ENCODE peak calls at places on chromosomes 6 and 20, in nine cellular contexts. H is CD8-positive, alpha-beta T cell; J is hepatocyte; K is mesenchymal stem cell; M is WERI-Rb-1; R is SK-N-SH; Q is ovary; T is adrenal gland; N is HCT116. L is an unnamed sample. For H3K36me3, the result is how much of the 10 kb centered on the place peaks cover.

GRCh38 chr20:9054176-9054575 is 14.7 kb upstream of the PLCB4 start:
- DNase-seq in R (no peak), J (no peak), Q (no peak), N (no peak), K (peak), M (no peak), T (no peak), H (no peak), L (no peak)

GRCh38 chr6:129485746-129486145 is 224.2 kb downstream of the ARHGAP18 start:
- DNase-seq in J (no peak), N (no peak), K (no peak), H (no peak), M (no peak), R (no peak), Q (no peak), T (no peak), L (no peak)

GRCh38 chr20:17646901-17647301 is 35.1 kb downstream of the RRBP1 start:
- DNase-seq in M (peak), N (no peak), H (no peak), R (no peak), T (no peak), Q (no peak), K (no peak), J (no peak), L (no peak)

GRCh38 chr20:53870426-53871199 is 199.8 kb downstream of the BCAS1 start:
- DNase-seq in M (no peak), H (no peak), N (no peak), R (no peak), Q (no peak), T (no peak), J (no peak), K (no peak), L (no peak)

GRCh38 chr6:74715362-74716068 is 490.3 kb downstream of the COL12A1 start:
- DNase-seq in Q (no peak), T (no peak), N (no peak), R (no peak), J (no peak), M (no peak), K (peak), H (no peak), L (no peak)

GRCh38 chr6:118668761-118669411 is 17.5 kb upstream of the CEP85L start:
- DNase-seq in Q (no peak), T (no peak), M (no peak), K (peak), H (no peak), N (no peak), R (no peak), J (no peak), L (no peak)

GRCh38 chr6:36728289-36729168 is 30.9 kb downstream of the RAB44 start:
- DNase-seq in K (no peak), M (no peak), J (no peak), R (no peak), T (no peak), Q (no peak), N (no peak), H (no peak), L (no peak)

GRCh38 chr6:123808556-123808955 is 4.9 kb downstream of the NKAIN2 start:
- DNase-seq in K (no peak), H (no peak), N (no peak), M (no peak), R (no peak), J (no peak), Q (no peak), T (no peak), L (no peak)

GRCh38 chr6:2503816-2504494 is 246.8 kb downstream of the MYLK4 start:
- DNase-seq in T (no peak), M (no peak), J (no peak), R (no peak), K (peak), N (no peak), Q (no peak), H (no peak), L (no peak)

GRCh38 chr6:88349511-88349910 is 183.4 kb upstream of the CNR1 start:
- DNase-seq in Q (no peak), R (no peak), J (no peak), K (no peak), T (no peak), N (no peak), M (no peak), H (no peak), L (no peak)

GRCh38 chr6:146357578-146358340 is 185.9 kb upstream of the RAB32 start:
- DNase-seq in N (no peak), Q (no peak), J (no peak), R (no peak), T (no peak), M (no peak), K (peak), H (no peak), L (no peak)

GRCh38 chr6:142927904-142928303 is 17.1 kb downstream of the HIVEP2 start:
- DNase-seq in K (peak), N (no peak), Q (no peak), H (no peak), J (no peak), T (no peak), R (no peak), M (no peak), L (no peak)

GRCh38 chr6:35311390-35312075 is 13.9 kb downstream of the DEF6 start:
- DNase-seq in R (no peak), T (no peak), K (no peak), H (peak), Q (no peak), J (no peak), M (no peak), N (no peak), L (no peak)

GRCh38 chr6:13303668-13304017 is 24.7 kb downstream of the TBC1D7 start:
- DNase-seq in T (peak), N (no peak), H (no peak), Q (peak), M (peak), R (no peak), J (peak), K (peak), L (peak)

GRCh38 chr20:24699321-24700165 is 230.1 kb downstream of the SYNDIG1 start:
- DNase-seq in Q (no peak), K (no peak), T (no peak), H (no peak), M (no peak), R (no peak), J (no peak), N (no peak), L (peak)

GRCh38 chr20:10721112-10721896 is 47.5 kb upstream of the JAG1 start:
- DNase-seq in N (no peak), J (no peak), K (no peak), H (no peak), T (no peak), M (no peak), R (no peak), Q (no peak), L (no peak)

GRCh38 chr6:26189905-26190304 is 102.7 kb downstream of the HFE start:
- DNase-seq in T (no peak), R (no peak), H (no peak), M (no peak), N (no peak), J (no peak), K (no peak), Q (no peak), L (no peak)

GRCh38 chr6:162056745-162057144 is 670.8 kb downstream of the PRKN start:
- DNase-seq in N (no peak), R (no peak), Q (no peak), M (no peak), J (peak), H (no peak), T (no peak), K (peak), L (no peak)

GRCh38 chr6:74091133-74091793 is 395.3 kb downstream of the CD109 start:
- DNase-seq in K (peak), M (no peak), Q (no peak), R (peak), T (no peak), H (no peak), J (peak), N (peak), L (no peak)

GRCh38 chr20:60264024-60264709 is 305.9 kb downstream of the CDH26 start:
- DNase-seq in N (no peak), M (no peak), Q (no peak), K (no peak), R (peak), H (no peak), J (no peak), T (no peak), L (no peak)

GRCh38 chr20:60268502-60268901 is 310.3 kb downstream of the CDH26 start:
- DNase-seq in T (no peak), R (no peak), K (no peak), H (no peak), J (no peak), M (no peak), N (no peak), Q (no peak), L (no peak)

GRCh38 chr20:60269571-60270162 is 311.4 kb downstream of the CDH26 start:
- DNase-seq in H (no peak), N (no peak), M (no peak), K (no peak), T (no peak), Q (no peak), R (no peak), J (no peak), L (no peak)

GRCh38 chr20:60262967-60263603 is 304.9 kb downstream of the CDH26 start:
- DNase-seq in T (peak), H (peak), Q (no peak), R (peak), N (no peak), M (peak), J (no peak), K (no peak), L (peak)

DNA sequence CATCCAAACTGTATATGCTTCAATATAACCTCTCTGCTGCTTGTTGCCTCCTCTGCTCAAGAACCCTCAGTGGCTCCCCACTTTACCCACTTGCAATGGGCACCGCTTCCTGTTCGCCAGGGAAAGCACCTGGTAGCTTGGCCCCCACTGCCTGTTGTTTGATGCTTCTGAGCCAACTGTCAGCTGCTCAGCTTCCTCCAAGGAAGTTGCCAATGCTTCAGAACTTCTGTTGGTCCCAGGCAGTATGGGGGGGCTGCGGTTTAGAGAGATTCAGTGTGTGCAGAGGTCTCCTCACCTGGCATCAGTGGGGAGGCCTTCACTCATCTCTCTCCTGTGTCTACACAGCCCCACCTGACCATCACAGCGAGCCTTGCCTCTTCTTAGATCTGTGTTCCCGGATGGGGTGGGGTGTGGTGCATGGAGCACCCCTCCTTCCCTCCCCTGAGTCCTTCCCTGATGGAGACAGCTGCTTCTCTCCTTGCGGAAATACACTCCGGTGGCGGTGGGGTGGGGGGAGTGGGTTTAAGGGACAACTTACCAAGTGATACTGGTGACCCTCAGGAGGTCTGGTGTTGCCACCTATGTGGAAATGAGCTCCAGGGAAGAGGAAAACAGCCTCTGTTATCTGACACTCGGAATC is 308.1 kb downstream of the CDH26 start:
- DNase-seq in Q (no peak), R (no peak), J (no peak), M (no peak), H (peak), K (no peak), N (no peak), T (no peak), L (no peak)
- H3K27ac ChIP-seq in Q (no peak), R (no peak), J (no peak), M (no peak), H (no peak), K (no peak), N (no peak), T (no peak), L (no peak)

GRCh38 chr6:159688977-159689376 is 4.1 kb downstream of the SOD2 start:
- DNase-seq in H (no peak), K (peak), T (no peak), Q (no peak), N (no peak), M (no peak), J (no peak), R (no peak), L (no peak)
- H3K36me3 ChIP-seq in H (under half), K (under half), T (half or more), Q (under half), N (under half), M (under half), J (under half), R (under half), L (under half)

DNA sequence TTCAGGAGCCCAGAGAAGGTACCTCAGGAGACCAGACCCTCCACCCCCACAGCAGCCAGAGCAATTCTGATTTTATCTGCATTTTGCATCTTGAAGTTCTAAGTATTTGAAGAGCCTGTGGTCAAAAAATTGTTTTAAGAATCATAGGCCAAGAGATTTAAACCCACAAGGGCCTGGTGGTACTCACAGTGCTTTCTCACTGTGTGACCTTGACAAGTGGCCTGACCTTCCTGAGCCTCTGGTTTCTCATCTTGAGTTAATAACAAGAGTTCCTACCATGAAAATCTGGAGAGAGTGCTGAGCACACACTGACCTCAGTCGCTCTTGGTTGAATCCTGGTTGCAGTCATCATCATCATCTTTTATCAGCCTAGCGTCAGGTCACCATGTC is 45.4 kb upstream of the ID1 start:
- DNase-seq in K (peak), N (no peak), T (no peak), J (no peak), M (no peak), R (no peak), Q (no peak), H (no peak), L (no peak)
- H3K27ac ChIP-seq in K (peak), N (peak), T (peak), J (peak), M (no peak), R (peak), Q (no peak), H (no peak), L (no peak)

DNA sequence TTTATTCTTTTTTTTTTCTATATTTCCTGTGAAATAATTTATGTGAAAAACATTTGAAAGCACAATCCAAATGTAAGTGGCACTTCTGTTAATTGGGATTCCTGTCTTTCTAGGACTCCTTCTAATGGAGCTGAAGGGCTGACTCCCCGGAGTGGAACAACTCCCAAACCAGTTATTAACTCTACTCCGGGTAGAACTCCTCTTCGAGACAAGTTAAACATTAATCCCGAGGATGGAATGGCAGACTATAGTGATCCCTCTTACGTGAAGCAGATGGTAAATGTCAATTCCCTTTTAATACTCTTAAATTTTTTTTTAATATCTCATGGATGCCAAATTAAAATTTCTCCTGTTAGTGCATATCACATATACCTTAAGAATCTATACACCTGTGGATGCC is 35.0 kb downstream of the CDC5L start:
- DNase-seq in M (no peak), H (no peak), Q (no peak), J (no peak), N (no peak), R (no peak), K (no peak), T (no peak), L (no peak)
- H3K36me3 ChIP-seq in M (half or more), H (half or more), Q (under half), J (under half), N (under half), R (half or more), K (under half), T (half or more), L (under half)

DNA sequence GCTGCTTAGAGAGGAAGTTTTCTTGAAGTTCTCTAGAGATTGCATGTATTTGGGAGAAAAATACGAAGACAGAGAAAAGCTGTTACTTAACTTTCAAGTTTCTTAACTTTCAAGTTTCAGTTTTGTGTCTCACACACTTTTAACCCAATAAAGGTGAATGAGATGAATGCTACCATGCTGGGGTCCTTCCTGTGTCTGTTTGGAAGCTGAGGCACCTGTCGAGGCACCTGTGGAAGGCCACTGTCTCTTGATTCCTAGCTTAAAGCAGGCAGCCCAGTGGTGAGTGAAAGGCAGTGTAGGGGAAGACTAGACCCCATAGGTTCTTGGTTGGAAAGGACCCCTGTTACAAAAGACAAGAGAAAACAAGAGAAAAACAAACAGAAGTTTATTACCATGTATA is 372.7 kb upstream of the JARID2 start:
- DNase-seq in Q (no peak), T (no peak), K (no peak), J (no peak), N (no peak), H (no peak), M (no peak), R (no peak), L (no peak)
- H3K27ac ChIP-seq in Q (no peak), T (no peak), K (no peak), J (no peak), N (no peak), H (no peak), M (no peak), R (no peak), L (no peak)

GRCh38 chr6:31963921-31964320 is 4.9 kb downstream of the SKIC2 start:
- DNase-seq in T (no peak), J (no peak), K (no peak), R (no peak), Q (no peak), N (no peak), M (no peak), H (no peak), L (no peak)
- H3K36me3 ChIP-seq in T (half or more), J (under half), K (half or more), R (under half), Q (under half), N (under half), M (half or more), H (half or more), L (half or more)

DNA sequence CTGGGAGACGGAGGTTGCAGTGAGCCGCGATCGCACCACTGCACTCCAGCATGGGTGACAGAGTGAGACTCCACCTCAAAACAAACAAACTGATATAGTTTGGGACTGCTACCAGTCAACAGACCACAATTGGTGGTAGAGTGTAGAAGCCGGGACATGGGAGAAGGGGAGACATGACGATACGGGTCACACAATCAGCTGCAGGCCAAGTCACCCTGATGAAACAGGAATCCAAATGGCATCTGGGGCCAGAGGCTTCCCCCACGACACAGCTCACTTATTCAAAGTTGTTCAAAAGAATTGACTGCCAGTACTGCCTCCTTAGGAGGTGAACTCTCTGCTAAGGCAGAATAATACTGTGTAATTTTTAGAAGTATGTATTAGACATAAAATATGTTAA is 27.5 kb downstream of the AMD1 start:
- DNase-seq in N (no peak), R (no peak), M (no peak), K (no peak), Q (no peak), H (no peak), T (no peak), J (no peak), L (no peak)
- H3K27ac ChIP-seq in N (no peak), R (no peak), M (no peak), K (no peak), Q (no peak), H (no peak), T (no peak), J (no peak), L (no peak)

DNA sequence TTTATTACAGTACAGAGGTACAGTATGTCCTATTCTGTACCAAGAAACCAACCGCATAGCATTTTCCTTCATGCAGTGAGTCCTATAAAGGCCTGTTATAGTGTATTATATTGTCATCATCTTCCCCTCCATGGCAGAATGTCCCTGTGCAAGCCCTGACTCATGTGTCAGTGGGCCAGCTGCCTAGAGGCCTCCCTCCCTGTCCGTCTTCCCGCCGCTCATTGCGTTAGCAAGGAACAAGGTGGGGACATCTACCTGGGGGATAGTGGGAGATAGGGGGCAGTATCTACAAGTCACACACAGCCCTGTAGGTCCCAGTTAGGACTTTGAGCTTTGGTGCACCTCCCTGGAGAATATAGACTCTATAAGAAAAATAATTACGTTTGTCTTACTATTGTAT is 27.1 kb downstream of the ARFGEF2 start:
- DNase-seq in J (no peak), N (no peak), T (peak), K (no peak), R (no peak), Q (no peak), H (no peak), M (no peak), L (no peak)
- H3K36me3 ChIP-seq in J (under half), N (under half), T (under half), K (under half), R (under half), Q (under half), H (under half), M (half or more), L (under half)

GRCh38 chr20:23021941-23022340 is 13.2 kb upstream of the SSTR4 start:
- DNase-seq in T (no peak), R (no peak), J (no peak), Q (no peak), H (no peak), N (no peak), M (no peak), K (peak), L (no peak)

GRCh38 chr20:23021541-23021940 is 13.6 kb upstream of the SSTR4 start:
- DNase-seq in J (no peak), H (no peak), N (no peak), Q (no peak), T (no peak), M (no peak), R (no peak), K (no peak), L (no peak)

GRCh38 chr20:23018941-23019340 is 16.2 kb upstream of the SSTR4 start:
- DNase-seq in T (no peak), Q (no peak), R (no peak), H (no peak), M (no peak), N (no peak), K (no peak), J (no peak), L (no peak)

GRCh38 chr20:23019403-23019802 is 15.7 kb upstream of the SSTR4 start:
- DNase-seq in K (no peak), N (no peak), H (no peak), J (no peak), Q (no peak), T (no peak), M (no peak), R (no peak), L (no peak)

DNA sequence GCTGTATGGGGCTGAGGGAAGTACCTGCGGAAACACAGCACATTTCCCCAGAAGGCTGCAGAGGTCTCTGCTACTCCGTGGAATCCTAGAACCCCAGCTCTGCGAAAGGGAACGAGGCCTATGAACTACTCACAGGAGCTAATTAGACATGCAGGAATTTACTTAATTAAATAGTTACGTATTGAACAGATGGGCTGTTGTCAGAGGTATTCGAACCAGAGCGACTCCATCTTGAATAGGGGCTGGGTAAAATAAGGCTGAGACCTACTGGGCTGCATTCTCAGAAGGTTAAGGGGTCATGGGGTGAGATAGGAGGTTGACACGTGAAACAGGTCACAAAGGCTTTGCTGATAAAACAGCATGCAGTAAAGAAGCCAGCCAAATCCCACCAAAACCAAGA is 14.9 kb upstream of the SSTR4 start:
- DNase-seq in H (no peak), K (no peak), R (no peak), N (no peak), Q (no peak), T (no peak), M (no peak), J (no peak), L (no peak)
- H3K27ac ChIP-seq in H (no peak), K (no peak), R (no peak), N (no peak), Q (no peak), T (no peak), M (no peak), J (no peak), L (no peak)

GRCh38 chr6:56524891-56525703 is 117.6 kb downstream of the DST start:
- DNase-seq in R (no peak), J (peak), T (no peak), H (no peak), Q (no peak), N (no peak), K (peak), M (no peak), L (no peak)
- H3K36me3 ChIP-seq in R (half or more), J (under half), T (under half), H (under half), Q (under half), N (under half), K (under half), M (half or more), L (under half)